ENCODE peak calls at places on chromosome 1, in eight cellular contexts. X, W, R, O, V, T, C and D are unnamed samples.

GRCh38 chr1:90925928-90926869 is 95.6 kb downstream of the ZNF644 start:
- DNase-seq in X (peak), V (no peak), W (no peak), T (no peak), C (no peak), R (peak), O (no peak), D (no peak)

GRCh38 chr1:60904079-60904852 is 178.1 kb upstream of the NFIA start:
- DNase-seq in R (peak), C (no peak), O (no peak), T (no peak), V (no peak), X (no peak), W (no peak), D (no peak)

GRCh38 chr1:93196591-93196990 is 16.1 kb downstream of the CCDC18 start:
- DNase-seq in W (no peak), R (no peak), V (no peak), C (no peak), O (no peak), X (no peak), T (no peak), D (no peak)

GRCh38 chr1:16248603-16249534 is 11.9 kb upstream of the CPLANE2 start:
- DNase-seq in X (no peak), O (no peak), T (peak), R (peak), V (peak), C (peak), W (no peak), D (peak)

GRCh38 chr1:161115132-161115711 is 2.6 kb downstream of the PFDN2 start:
- DNase-seq in T (no peak), O (no peak), W (no peak), V (no peak), X (peak), C (no peak), R (peak), D (no peak)

GRCh38 chr1:228887101-228887500 is 151.8 kb downstream of the RHOU start:
- DNase-seq in W (no peak), R (no peak), X (no peak), T (no peak), C (no peak), V (no peak), O (no peak), D (no peak)

GRCh38 chr1:174021611-174022079 is 512 bp downstream of the RC3H1 start:
- DNase-seq in W (no peak), V (peak), R (peak), O (peak), T (peak), X (peak), C (peak), D (peak)

GRCh38 chr1:115364776-115365155 is 26.7 kb upstream of the NGF start:
- DNase-seq in W (no peak), X (no peak), V (no peak), R (no peak), O (no peak), T (no peak), C (no peak), D (no peak)

GRCh38 chr1:104797982-104798381 is 1048.3 kb downstream of the AMY1C start:
- DNase-seq in V (no peak), W (no peak), R (no peak), O (no peak), T (no peak), X (no peak), C (no peak), D (no peak)

GRCh38 chr1:117591248-117591647 is 14.6 kb upstream of the TENT5C start:
- DNase-seq in X (no peak), W (no peak), C (peak), R (no peak), V (no peak), O (no peak), T (no peak), D (no peak)

GRCh38 chr1:209402697-209403096 is 180.8 kb upstream of the CAMK1G start:
- DNase-seq in R (no peak), V (no peak), C (no peak), W (no peak), T (no peak), X (no peak), O (no peak), D (no peak)

GRCh38 chr1:46983825-46984586 is 39.5 kb upstream of the CYP4X1 start:
- DNase-seq in T (no peak), W (no peak), X (no peak), O (peak), V (no peak), R (no peak), C (no peak), D (no peak)

GRCh38 chr1:116987256-116987555 is 14.4 kb upstream of the CD101 start:
- DNase-seq in X (no peak), T (no peak), V (peak), C (peak), W (no peak), O (no peak), R (no peak), D (no peak)

GRCh38 chr1:240021709-240022108 is 70.0 kb upstream of the FMN2 start:
- DNase-seq in O (no peak), C (no peak), W (no peak), X (no peak), R (no peak), V (no peak), T (no peak), D (no peak)

GRCh38 chr1:152959273-152959672 is 11.2 kb upstream of the SPRR4 start:
- DNase-seq in X (no peak), C (no peak), W (no peak), T (no peak), R (no peak), O (no peak), V (no peak), D (no peak)

GRCh38 chr1:119731741-119732430 is 20.2 kb downstream of the PHGDH start:
- DNase-seq in C (no peak), X (no peak), O (no peak), W (no peak), V (no peak), T (no peak), R (no peak), D (no peak)

GRCh38 chr1:59814180-59814900 is 409 bp upstream of the HOOK1 start:
- DNase-seq in T (no peak), W (peak), X (peak), R (peak), V (peak), C (peak), O (peak), D (peak)

GRCh38 chr1:96521994-96522760 is 199.4 kb upstream of the PTBP2 start:
- DNase-seq in O (no peak), X (peak), T (no peak), W (no peak), R (peak), V (no peak), C (no peak), D (no peak)

GRCh38 chr1:241406421-241406820 is 49.4 kb upstream of the RGS7 start:
- DNase-seq in X (no peak), W (no peak), R (no peak), T (no peak), V (no peak), C (no peak), O (no peak), D (no peak)

GRCh38 chr1:6080469-6080868 is 34.8 kb downstream of the KCNAB2 start:
- DNase-seq in C (no peak), V (no peak), R (no peak), X (peak), T (no peak), W (no peak), O (no peak), D (no peak)

GRCh38 chr1:204453141-204453772 is 41.3 kb downstream of the PIK3C2B start:
- DNase-seq in T (peak), R (no peak), O (peak), W (no peak), X (no peak), V (peak), C (no peak), D (peak)

GRCh38 chr1:180841460-180841859 is 71.2 kb upstream of the KIAA1614 start:
- DNase-seq in R (no peak), O (no peak), T (no peak), X (no peak), W (no peak), C (no peak), V (no peak), D (no peak)

GRCh38 chr1:17661546-17662157 is 93.5 kb upstream of the ACTL8 start:
- DNase-seq in T (peak), R (peak), C (peak), V (peak), W (peak), O (peak), X (peak), D (peak)

GRCh38 chr1:168623003-168623828 is 46.8 kb downstream of the XCL1 start:
- DNase-seq in O (no peak), T (no peak), C (no peak), X (peak), W (no peak), V (no peak), R (peak), D (no peak)

GRCh38 chr1:36306902-36307456 is 811 bp downstream of the SH3D21 start:
- DNase-seq in C (peak), O (peak), T (peak), R (peak), W (peak), V (peak), X (peak), D (peak)

DNA sequence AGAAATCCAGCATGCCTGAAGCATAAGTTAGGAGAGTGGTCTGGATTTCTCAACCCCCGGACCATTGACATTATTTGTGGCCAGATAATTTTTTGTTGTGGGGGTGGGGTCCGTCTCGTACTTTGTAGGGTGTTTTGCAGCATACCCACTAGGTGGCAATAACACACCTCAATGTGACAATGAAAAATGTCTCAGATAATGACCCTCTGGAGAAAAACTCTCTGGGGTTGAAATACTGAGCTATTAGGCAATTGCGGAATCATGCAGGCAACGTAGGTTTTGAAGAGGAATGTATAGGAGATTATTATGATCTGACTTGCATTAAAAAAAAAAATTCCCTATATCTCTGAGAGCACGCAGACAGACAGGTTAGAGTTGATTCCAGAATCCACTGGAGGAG is 25.3 kb upstream of the RRP15 start:
- DNase-seq in X (peak), R (peak), T (peak), O (no peak), W (peak), V (peak), C (no peak), D (no peak)
- TF ChIP-seq CTCF in X (peak), R (peak), T (peak), O (peak), W (peak), V (peak), C (no peak), D (peak)

DNA sequence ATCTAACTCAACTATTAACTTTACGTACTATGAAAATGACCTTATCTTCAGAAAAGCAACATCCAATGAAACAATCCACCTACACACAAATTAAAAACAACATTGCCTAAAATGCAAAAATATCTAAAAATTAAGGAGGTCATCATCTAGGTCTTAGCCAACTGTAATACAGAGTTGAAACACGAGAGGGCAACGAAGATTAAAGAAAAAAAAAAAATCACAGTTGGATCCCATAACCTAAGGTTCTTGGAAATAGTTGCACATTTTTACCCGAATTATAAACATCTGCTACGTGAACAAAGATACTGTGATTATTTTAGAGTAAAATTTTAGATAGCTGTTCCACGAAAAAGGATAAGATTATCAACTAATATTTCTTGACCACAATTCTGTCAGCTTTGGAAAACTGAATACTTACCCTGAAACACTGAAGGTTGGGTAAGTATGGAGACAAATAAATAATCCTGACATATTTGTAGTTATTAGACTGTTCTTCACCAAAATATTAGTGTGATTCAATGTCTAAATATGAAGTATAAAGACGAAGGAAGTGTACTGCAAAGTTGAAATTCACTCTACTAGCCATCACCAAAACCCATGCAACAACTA is 88.0 kb upstream of the AK4 start:
- DNase-seq in V (peak), W (no peak), T (peak), X (peak), C (no peak), R (peak), O (no peak), D (no peak)
- TF ChIP-seq CTCF in V (peak), W (peak), T (peak), X (peak), C (peak), R (peak), O (peak), D (peak)

GRCh38 chr1:109933856-109934711 is 23.4 kb downstream of the CSF1 start:
- DNase-seq in R (peak), O (no peak), X (no peak), T (no peak), W (no peak), C (no peak), V (no peak), D (peak)
- TF ChIP-seq CTCF in R (no peak), O (no peak), X (no peak), T (no peak), W (no peak), C (no peak), V (no peak), D (no peak)

GRCh38 chr1:184598403-184598802 is 156.3 kb downstream of the EDEM3 start:
- DNase-seq in W (no peak), V (no peak), C (no peak), R (no peak), X (no peak), O (no peak), T (no peak), D (no peak)

GRCh38 chr1:184595609-184596008 is 159.0 kb downstream of the EDEM3 start:
- DNase-seq in R (peak), V (no peak), C (no peak), W (no peak), X (peak), T (no peak), O (no peak), D (no peak)

GRCh38 chr1:184593612-184594011 is 161.0 kb downstream of the EDEM3 start:
- DNase-seq in R (no peak), X (peak), W (no peak), C (no peak), O (no peak), T (no peak), V (no peak), D (no peak)

GRCh38 chr1:184597652-184598357 is 156.9 kb downstream of the EDEM3 start:
- DNase-seq in C (peak), O (no peak), W (no peak), T (no peak), V (no peak), R (peak), X (no peak), D (no peak)

GRCh38 chr1:184596950-184597651 is 157.6 kb downstream of the EDEM3 start:
- DNase-seq in V (no peak), O (no peak), W (no peak), T (no peak), R (no peak), X (no peak), C (no peak), D (no peak)
- TF ChIP-seq CTCF in V (no peak), O (peak), W (peak), T (peak), R (no peak), X (no peak), C (no peak), D (no peak)

GRCh38 chr1:13813398-13814012 is 113.5 kb downstream of the PRDM2 start:
- DNase-seq in R (no peak), W (peak), T (peak), O (peak), X (no peak), C (no peak), V (peak), D (peak)
- TF ChIP-seq CTCF in R (no peak), W (peak), T (peak), O (peak), X (no peak), C (peak), V (peak), D (peak)

GRCh38 chr1:77031101-77031662 is 163.9 kb downstream of the ST6GALNAC5 start:
- DNase-seq in R (peak), T (no peak), X (peak), O (no peak), W (no peak), V (no peak), C (no peak), D (no peak)
- TF ChIP-seq CTCF in R (peak), T (no peak), X (no peak), O (peak), W (no peak), V (no peak), C (no peak), D (no peak)